ENCODE peak calls at places on chromosomes 12 and 14, in four cellular contexts. A, W, G and P are unnamed samples.

GRCh38 chr12:51242150-51242549 is 3.5 kb downstream of the DAZAP2 start:
- DNase-seq in A (no peak), W (peak), G (peak), P (no peak)

GRCh38 chr12:112303004-112303403 is 79.2 kb downstream of the HECTD4 start:
- DNase-seq in A (no peak), W (no peak), G (no peak), P (no peak)

GRCh38 chr12:116123511-116124258 is 153.8 kb downstream of the MED13L start:
- DNase-seq in A (peak), W (peak), G (peak), P (no peak)

GRCh38 chr12:91379051-91379775 is 196.6 kb upstream of the DCN start:
- DNase-seq in A (no peak), W (no peak), G (no peak), P (no peak)

GRCh38 chr12:45388545-45388944 is 172.7 kb downstream of the ANO6 start:
- DNase-seq in A (no peak), W (peak), G (peak), P (no peak)

GRCh38 chr12:106149096-106149784 is 10.5 kb upstream of the NUAK1 start:
- DNase-seq in A (peak), W (peak), G (no peak), P (no peak)

GRCh38 chr14:29240046-29240445 is 473.5 kb downstream of the FOXG1 start:
- DNase-seq in A (no peak), W (no peak), G (no peak), P (no peak)

GRCh38 chr12:104422441-104422840 is 34.3 kb upstream of the CHST11 start:
- DNase-seq in A (no peak), W (no peak), G (no peak), P (no peak)

GRCh38 chr14:90513151-90514014 is 116.6 kb downstream of the CALM1 start:
- DNase-seq in A (peak), W (peak), G (peak), P (peak)

GRCh38 chr12:90611891-90612290 is 343.1 kb downstream of the CCER1 start:
- DNase-seq in A (no peak), W (no peak), G (no peak), P (no peak)

GRCh38 chr14:76958975-76959710 is 69.4 kb downstream of the IRF2BPL start:
- DNase-seq in A (no peak), W (no peak), G (peak), P (no peak)

GRCh38 chr14:36518586-36519430 is 1.2 kb downstream of the NKX2-1 start:
- DNase-seq in A (no peak), W (no peak), G (no peak), P (no peak)

GRCh38 chr12:1912580-1913376 is 5.7 kb downstream of the CACNA2D4 start:
- DNase-seq in A (no peak), W (peak), G (no peak), P (no peak)